ENCODE peak calls at places on chromosomes 4 and X, in seven cellular contexts. I is H1, D is HCT116, K is HepG2, O is GM12878, U is K562, R is SK-N-SH. C is an unnamed sample.

GRCh38 chrX:110442631-110443030 is 84.0 kb downstream of the RTL9 start:
- DNase-seq in U (peak), D (no peak), R (peak), K (peak), O (no peak), I (no peak), C (peak)

GRCh38 chr4:111400736-111401135 is 744.5 kb upstream of the FAM241A start:
- DNase-seq in K (no peak), U (no peak), D (no peak), I (no peak), O (no peak), R (no peak), C (no peak)

GRCh38 chrX:44872319-44872816 is 620 bp upstream of the KDM6A start:
- DNase-seq in R (no peak), K (no peak), U (peak), I (no peak), O (no peak), D (no peak), C (no peak)

GRCh38 chrX:1679238-1679637 is 64.4 kb downstream of the ASMT start:
- DNase-seq in K (no peak), I (no peak), O (no peak), U (no peak), D (no peak), R (no peak), C (no peak)

GRCh38 chr4:83709627-83710026 is 173.7 kb downstream of the GPAT3 start:
- DNase-seq in U (no peak), O (no peak), I (no peak), D (no peak), K (no peak), R (no peak), C (no peak)

GRCh38 chr4:110629780-110630500 is 7.1 kb upstream of the PITX2 start:
- DNase-seq in D (no peak), K (no peak), O (no peak), I (peak), U (no peak), R (no peak), C (no peak)

GRCh38 chr4:82984459-82984858 is 26.2 kb downstream of the LIN54 start:
- DNase-seq in U (peak), O (no peak), I (no peak), D (peak), K (peak), R (no peak), C (no peak)

GRCh38 chrX:150291014-150291413 is 72.1 kb upstream of the MAMLD1 start:
- DNase-seq in I (no peak), O (no peak), K (no peak), R (no peak), U (no peak), D (no peak), C (peak)

GRCh38 chrX:97639526-97639925 is 755.8 kb downstream of the RPA4 start:
- DNase-seq in O (no peak), K (no peak), R (no peak), I (peak), D (no peak), U (no peak), C (no peak)

GRCh38 chr4:102687982-102688433 is 72.8 kb downstream of the MANBA start:
- DNase-seq in O (no peak), K (no peak), U (no peak), I (no peak), D (no peak), R (no peak), C (no peak)

GRCh38 chrX:39772057-39772832 is 325.5 kb downstream of the BCOR start:
- DNase-seq in K (peak), U (peak), R (no peak), I (no peak), O (no peak), D (no peak), C (no peak)

GRCh38 chr4:152735302-152735917 is 44.1 kb downstream of the TIGD4 start:
- DNase-seq in R (peak), O (peak), U (no peak), I (no peak), D (peak), K (no peak), C (peak)

GRCh38 chr4:108048997-108049396 is 59.3 kb downstream of the HADH start:
- DNase-seq in U (no peak), I (no peak), O (no peak), K (no peak), D (no peak), R (no peak), C (no peak)

GRCh38 chr4:108047199-108047598 is 57.5 kb downstream of the HADH start:
- DNase-seq in U (no peak), K (no peak), I (no peak), R (no peak), D (no peak), O (no peak), C (no peak)

GRCh38 chr4:108049406-108049805 is 59.7 kb downstream of the HADH start:
- DNase-seq in K (no peak), U (no peak), I (no peak), R (no peak), D (no peak), O (no peak), C (no peak)

GRCh38 chr4:108045687-108046024 is 56.0 kb downstream of the HADH start:
- DNase-seq in O (no peak), K (no peak), D (no peak), U (peak), I (no peak), R (no peak), C (no peak)

GRCh38 chr4:108048157-108048556 is 58.5 kb downstream of the HADH start:
- DNase-seq in K (no peak), U (no peak), R (no peak), I (no peak), O (no peak), D (no peak), C (no peak)
- TF ChIP-seq JUND in K (no peak), U (no peak), R (no peak), I (no peak), O (no peak), D (no peak), C (no peak)

GRCh38 chrX:53257670-53258423 is 23.5 kb downstream of the IQSEC2 start:
- DNase-seq in O (no peak), D (no peak), R (no peak), U (no peak), K (no peak), I (no peak), C (no peak)

GRCh38 chrX:53255738-53256191 is 25.6 kb downstream of the IQSEC2 start:
- DNase-seq in O (no peak), U (peak), I (no peak), K (no peak), D (no peak), R (peak), C (no peak)

GRCh38 chrX:53256446-53257041 is 24.8 kb downstream of the IQSEC2 start:
- DNase-seq in I (no peak), D (no peak), O (no peak), K (no peak), R (peak), U (peak), C (no peak)

GRCh38 chrX:53254570-53255461 is 26.6 kb downstream of the IQSEC2 start:
- DNase-seq in D (no peak), I (no peak), O (no peak), R (no peak), K (no peak), U (no peak), C (no peak)

GRCh38 chrX:53257166-53257565 is 24.2 kb downstream of the IQSEC2 start:
- DNase-seq in I (no peak), K (no peak), U (peak), R (no peak), D (no peak), O (no peak), C (no peak)
- TF ChIP-seq JUND in I (no peak), K (no peak), U (no peak), R (no peak), D (no peak), O (no peak), C (no peak)

DNA sequence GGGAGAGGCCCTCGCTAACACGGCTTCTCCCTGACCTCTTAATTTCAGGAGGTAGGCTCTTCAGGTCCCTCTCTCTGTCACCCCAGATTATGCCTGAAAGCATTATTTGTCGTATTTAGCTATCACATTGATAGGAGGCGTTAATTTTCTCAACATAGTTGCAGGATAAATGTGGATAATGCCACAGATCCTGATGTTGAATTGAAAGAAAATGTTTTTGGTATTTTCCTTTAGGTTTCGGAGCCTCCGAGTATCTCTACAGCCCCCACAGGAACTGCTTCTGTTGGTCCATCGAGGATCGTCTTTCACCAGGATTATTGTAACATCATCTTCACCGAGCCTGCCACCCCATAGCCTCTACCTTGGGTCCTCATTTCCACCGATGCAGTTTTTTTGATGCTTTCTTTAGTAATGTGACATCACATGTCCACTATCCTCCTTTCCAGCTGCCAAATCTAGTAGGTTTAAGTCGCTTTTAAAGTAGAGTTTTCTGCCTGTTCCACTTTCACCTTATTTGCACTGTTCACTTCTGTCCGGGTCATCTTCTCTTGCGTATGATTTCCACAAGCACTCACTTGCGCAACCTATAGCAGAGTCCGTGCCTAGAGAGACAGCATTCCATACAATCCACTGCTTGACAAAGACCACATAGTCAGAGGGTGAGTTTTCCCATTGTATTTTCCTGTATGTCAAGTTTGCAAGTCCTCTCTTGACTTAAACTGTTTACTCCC is 665 bp downstream of the TIGD2 start:
- DNase-seq in R (peak), D (no peak), O (no peak), K (peak), U (no peak), I (no peak), C (peak)
- TF ChIP-seq JUND in R (no peak), D (no peak), O (no peak), K (peak), U (no peak), I (no peak), C (no peak)

DNA sequence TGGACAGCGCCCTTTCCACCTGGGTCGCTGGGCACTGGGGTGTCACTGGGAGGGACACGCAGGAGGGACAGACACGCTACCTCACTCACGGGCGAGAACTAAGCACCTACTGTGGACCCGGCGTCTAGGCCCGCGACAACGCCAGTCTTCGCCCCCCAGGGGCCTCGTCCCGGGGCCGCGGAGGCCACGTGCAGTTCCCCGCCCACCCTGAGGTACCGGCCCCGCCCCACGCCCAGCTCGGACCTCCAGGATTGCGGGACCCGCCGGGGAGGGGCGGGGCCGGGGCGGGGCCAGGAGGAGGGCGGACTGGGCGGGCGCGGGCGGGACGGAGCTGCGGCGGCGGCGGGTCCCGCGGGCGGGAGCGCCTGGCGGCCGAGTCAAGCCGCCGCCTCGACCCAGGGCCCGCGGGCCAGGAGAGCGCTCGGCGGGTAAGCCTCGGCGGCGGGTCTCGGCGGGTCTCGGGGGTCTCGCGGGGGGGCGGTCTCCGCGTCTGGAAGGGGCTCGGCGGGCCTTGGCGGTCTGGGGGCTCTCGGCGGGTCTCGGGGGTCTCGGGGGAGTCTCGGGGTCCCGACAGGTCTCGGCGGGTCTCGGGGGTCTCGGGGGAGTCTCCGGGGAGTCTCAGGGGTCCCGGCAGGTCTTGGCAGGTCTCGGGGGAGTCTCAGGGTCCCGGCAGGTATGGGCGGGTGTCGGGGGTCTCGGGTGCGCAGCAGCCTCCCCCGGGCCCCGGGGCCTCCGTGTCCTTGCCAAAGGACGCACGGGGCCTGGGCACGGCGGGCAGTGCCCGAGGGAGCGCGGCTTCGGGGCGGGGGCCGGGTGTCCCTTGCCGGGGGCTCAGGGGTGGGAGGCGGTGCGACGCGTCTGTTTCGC is at the start of gene SH3BP2:
- DNase-seq in O (no peak), I (peak), K (peak), U (peak), R (peak), D (peak), C (peak)
- TF ChIP-seq JUND in O (no peak), I (no peak), K (peak), U (no peak), R (no peak), D (no peak), C (no peak)

DNA sequence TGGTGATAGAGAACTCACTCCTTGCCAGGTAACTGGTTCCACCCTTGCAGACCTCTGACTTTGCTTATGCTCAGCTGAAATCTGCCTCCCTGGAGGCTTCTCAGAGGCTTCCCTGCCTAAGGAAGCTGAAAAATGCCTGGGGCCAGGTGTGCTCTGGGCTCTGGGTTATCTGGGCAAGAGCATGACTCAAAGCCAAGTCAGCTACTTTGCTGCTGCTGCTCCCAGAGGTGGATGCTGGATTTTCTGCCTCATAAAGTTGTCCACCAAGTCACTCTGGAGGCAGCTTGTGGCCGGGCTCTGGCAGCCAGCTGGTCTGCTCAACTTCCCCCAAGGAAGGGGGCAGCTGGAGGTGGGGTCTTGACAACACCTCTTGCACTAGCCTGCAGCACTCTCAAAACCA is 132.7 kb downstream of the PJA1 start:
- DNase-seq in I (peak), R (no peak), K (no peak), O (no peak), D (peak), U (no peak), C (no peak)
- TF ChIP-seq JUND in I (no peak), R (no peak), K (no peak), O (no peak), D (no peak), U (no peak), C (no peak)

GRCh38 chr4:147336252-147336651 is 144.6 kb upstream of the EDNRA start:
- DNase-seq in I (no peak), K (no peak), R (no peak), D (no peak), O (no peak), U (no peak), C (no peak)
- TF ChIP-seq JUND in I (no peak), K (no peak), R (no peak), D (no peak), O (no peak), U (no peak), C (no peak)

GRCh38 chr4:48139688-48140087 is 5.6 kb upstream of the TXK start:
- DNase-seq in K (no peak), R (no peak), I (no peak), O (no peak), U (no peak), D (no peak), C (no peak)

GRCh38 chr4:48138511-48138910 is 4.5 kb upstream of the TXK start:
- DNase-seq in U (no peak), K (no peak), R (no peak), D (no peak), I (no peak), O (no peak), C (no peak)

GRCh38 chr4:48138936-48139335 is 4.9 kb upstream of the TXK start:
- DNase-seq in R (no peak), K (no peak), D (no peak), O (peak), I (no peak), U (no peak), C (no peak)

GRCh38 chr4:48141048-48141447 is 7.0 kb upstream of the TXK start:
- DNase-seq in D (no peak), I (no peak), O (no peak), K (peak), U (peak), R (peak), C (peak)

GRCh38 chr4:48137766-48138349 is 3.8 kb upstream of the TXK start:
- DNase-seq in R (no peak), D (no peak), K (no peak), O (no peak), I (no peak), U (no peak), C (no peak)
- TF ChIP-seq JUND in R (no peak), D (no peak), K (no peak), O (no peak), I (no peak), U (no peak), C (no peak)

GRCh38 chr4:6761540-6762243 is 20.8 kb upstream of the KIAA0232 start:
- DNase-seq in R (peak), I (no peak), U (no peak), K (no peak), D (no peak), O (no peak), C (peak)
- TF ChIP-seq JUND in R (no peak), I (no peak), U (no peak), K (no peak), D (no peak), O (no peak), C (no peak)

C was measured in T47D.